ENCODE peak calls at places on chromosome 1, in six cellular contexts. P is uterus; K is stimulated activated CD4-positive, alpha-beta T cell treated with anti-CD3 and anti-CD28 coated beads, Interleukin-4, amount 100 ng/mL, for 4 hours; E is tibial nerve; W is H54; G is RCC 7860. I is an unnamed sample.

GRCh38 chr1:150551049-150551783 is 2.0 kb downstream of the ADAMTSL4 start:
- DNase-seq in P (no peak), G (no peak), E (no peak), K (no peak), W (no peak), I (no peak)

GRCh38 chr1:90114521-90115141 is 119.7 kb downstream of the ZNF326 start:
- DNase-seq in P (no peak), K (no peak), W (no peak), G (peak), E (peak), I (no peak)

GRCh38 chr1:206717237-206717989 is 32.7 kb downstream of the MAPKAPK2 start:
- DNase-seq in E (no peak), K (no peak), G (peak), P (no peak), W (no peak), I (no peak)

GRCh38 chr1:39866767-39867166 is 16.5 kb downstream of the TRIT1 start:
- DNase-seq in P (no peak), E (no peak), K (no peak), W (peak), G (no peak), I (no peak)

GRCh38 chr1:213120386-213120785 is 69.3 kb downstream of the RPS6KC1 start:
- DNase-seq in P (no peak), G (no peak), K (no peak), E (no peak), W (no peak), I (no peak)

GRCh38 chr1:209564904-209565303 is 18.6 kb upstream of the CAMK1G start:
- DNase-seq in G (no peak), W (no peak), E (no peak), K (no peak), P (no peak), I (no peak)

GRCh38 chr1:97919568-97920261 is 1.1 kb downstream of the DPYD start:
- DNase-seq in P (no peak), E (no peak), W (no peak), G (no peak), K (no peak), I (no peak)

GRCh38 chr1:186985889-186986491 is 157.2 kb downstream of the PLA2G4A start:
- DNase-seq in K (no peak), W (no peak), E (peak), P (no peak), G (peak), I (no peak)

GRCh38 chr1:187032982-187033705 is 204.4 kb downstream of the PLA2G4A start:
- DNase-seq in G (no peak), K (no peak), W (no peak), P (no peak), E (no peak), I (no peak)

I was measured in psoas muscle.